ENCODE peak calls at places on chromosomes 1 and 21, in four cellular contexts. H is right lobe of liver, M is heart left ventricle, L is esophagus squamous epithelium. O is an unnamed sample.

GRCh38 chr1:186236921-186237320 is 138.1 kb downstream of the TPR start:
- DNase-seq in H (no peak), M (no peak), L (no peak), O (no peak)

GRCh38 chr1:14909920-14910466 is 243.6 kb upstream of the TMEM51 start:
- DNase-seq in H (no peak), M (no peak), L (no peak), O (no peak)

GRCh38 chr1:56285554-56286402 is 293.6 kb downstream of the PLPP3 start:
- DNase-seq in H (no peak), M (peak; percentile 20), L (no peak), O (no peak)

GRCh38 chr1:225412301-225412700 is 15.5 kb downstream of the LBR start:
- DNase-seq in H (no peak), M (no peak), L (no peak), O (no peak)

GRCh38 chr1:201253906-201254624 is 29.2 kb upstream of the PKP1 start:
- DNase-seq in H (no peak), M (no peak), L (no peak), O (no peak)

GRCh38 chr21:37636152-37636860 is 269.7 kb downstream of the DYRK1A start:
- DNase-seq in H (no peak), M (no peak), L (no peak), O (no peak)

GRCh38 chr1:6172549-6172948 is 7.6 kb downstream of the CHD5 start:
- DNase-seq in H (no peak), M (no peak), L (no peak), O (no peak)

GRCh38 chr1:152458384-152459185 is 44.5 kb upstream of the CRNN start:
- DNase-seq in H (peak; percentile 72), M (peak; percentile 75), L (no peak), O (peak; percentile 72)

GRCh38 chr1:243230914-243231313 is 24.2 kb downstream of the CEP170 start:
- DNase-seq in H (no peak), M (no peak), L (no peak), O (no peak)

GRCh38 chr1:102191723-102192122 is 195.0 kb upstream of the OLFM3 start:
- DNase-seq in H (no peak), M (no peak), L (no peak), O (no peak)

GRCh38 chr1:84096121-84096635 is 47.9 kb upstream of the PRKACB start:
- DNase-seq in H (no peak), M (no peak), L (no peak), O (no peak)

GRCh38 chr1:88549536-88549935 is 134.5 kb upstream of the PKN2 start:
- DNase-seq in H (no peak), M (no peak), L (no peak), O (no peak)

GRCh38 chr1:200411406-200412257 is 1.8 kb upstream of the ZNF281 start:
- DNase-seq in H (peak; percentile 80), M (no peak), L (no peak), O (no peak)

GRCh38 chr1:79692519-79692918 is 686.0 kb upstream of the ADGRL4 start:
- DNase-seq in H (no peak), M (no peak), L (no peak), O (no peak)

GRCh38 chr1:201511396-201511795 is 4.5 kb upstream of the CSRP1 start:
- DNase-seq in H (no peak), M (no peak), L (no peak), O (no peak)

GRCh38 chr1:154468480-154469240 is 33.4 kb upstream of the TDRD10 start:
- DNase-seq in H (no peak), M (no peak), L (no peak), O (no peak)

GRCh38 chr1:2476066-2476999 is at the start of gene PLCH2:
- DNase-seq in H (no peak), M (no peak), L (no peak), O (no peak)

GRCh38 chr1:6141601-6142000 is 38.5 kb downstream of the CHD5 start:
- DNase-seq in H (no peak), M (no peak), L (no peak), O (no peak)

GRCh38 chr1:27659497-27660299 is 12.3 kb downstream of the IFI6 start:
- DNase-seq in H (peak; percentile 92), M (peak; percentile 95), L (peak; percentile 71), O (peak; percentile 92)

GRCh38 chr1:19764848-19765247 is 34.9 kb downstream of the TMCO4 start:
- DNase-seq in H (no peak), M (no peak), L (no peak), O (no peak)

GRCh38 chr1:69139007-69139406 is 428.7 kb upstream of the LRRC7 start:
- DNase-seq in H (no peak), M (no peak), L (no peak), O (no peak)

GRCh38 chr1:91349524-91349923 is 55.1 kb downstream of the HFM1 start:
- DNase-seq in H (no peak), M (no peak), L (no peak), O (no peak)

GRCh38 chr1:77899647-77900320 is 11.4 kb downstream of the NEXN start:
- DNase-seq in H (no peak), M (no peak), L (no peak), O (no peak)

GRCh38 chr1:171869097-171869496 is 27.8 kb downstream of the DNM3 start:
- DNase-seq in H (no peak), M (no peak), L (no peak), O (no peak)

GRCh38 chr21:28636988-28637691 is 355.5 kb downstream of the LTN1 start:
- DNase-seq in H (no peak), M (no peak), L (no peak), O (no peak)

GRCh38 chr1:198106007-198106406 is 50.8 kb upstream of the NEK7 start:
- DNase-seq in H (no peak), M (no peak), L (no peak), O (no peak)
- TF ChIP-seq CTCF in H (no peak), M (no peak), L (no peak), O (no peak)

GRCh38 chr1:8362701-8363101 is 44.8 kb downstream of the SLC45A1 start:
- DNase-seq in H (no peak), M (no peak), L (no peak), O (no peak)
- H3K27ac ChIP-seq in H (no peak overlapping the region), M (peak overlapping the region; percentile 62), L (no peak overlapping the region), O (peak overlapping the region; percentile 63)

DNA sequence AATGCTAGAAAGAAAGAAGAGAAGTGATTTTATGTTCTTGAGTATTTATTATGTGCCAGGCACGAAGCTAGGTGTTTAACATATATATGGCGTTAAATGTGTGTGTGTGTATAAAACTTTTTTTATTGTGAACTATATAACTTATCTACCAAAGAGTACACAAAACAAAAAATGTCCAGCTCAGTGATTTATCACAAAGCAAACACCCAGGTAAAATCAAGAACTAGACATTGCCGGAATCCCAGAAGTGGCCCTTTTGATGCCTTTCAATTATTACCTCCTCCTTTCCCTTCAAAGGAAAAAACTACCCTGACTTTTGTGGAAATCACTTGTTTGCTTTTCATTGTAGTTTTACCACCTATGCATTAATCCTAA is 40.5 kb upstream of the ZNF648 start:
- DNase-seq in H (no peak), M (no peak), L (no peak), O (no peak)
- H3K4me3 ChIP-seq in H (no peak overlapping the region), M (no peak overlapping the region), L (no peak overlapping the region), O (no peak overlapping the region)

GRCh38 chr1:23344111-23344986 is at the start of gene HNRNPR:
- DNase-seq in H (peak; percentile 100), M (peak; percentile 100), L (peak; percentile 96), O (peak; percentile 100)
- TF ChIP-seq CTCF in H (no peak), M (peak; percentile 18), L (peak; percentile 25), O (peak; percentile 9)

DNA sequence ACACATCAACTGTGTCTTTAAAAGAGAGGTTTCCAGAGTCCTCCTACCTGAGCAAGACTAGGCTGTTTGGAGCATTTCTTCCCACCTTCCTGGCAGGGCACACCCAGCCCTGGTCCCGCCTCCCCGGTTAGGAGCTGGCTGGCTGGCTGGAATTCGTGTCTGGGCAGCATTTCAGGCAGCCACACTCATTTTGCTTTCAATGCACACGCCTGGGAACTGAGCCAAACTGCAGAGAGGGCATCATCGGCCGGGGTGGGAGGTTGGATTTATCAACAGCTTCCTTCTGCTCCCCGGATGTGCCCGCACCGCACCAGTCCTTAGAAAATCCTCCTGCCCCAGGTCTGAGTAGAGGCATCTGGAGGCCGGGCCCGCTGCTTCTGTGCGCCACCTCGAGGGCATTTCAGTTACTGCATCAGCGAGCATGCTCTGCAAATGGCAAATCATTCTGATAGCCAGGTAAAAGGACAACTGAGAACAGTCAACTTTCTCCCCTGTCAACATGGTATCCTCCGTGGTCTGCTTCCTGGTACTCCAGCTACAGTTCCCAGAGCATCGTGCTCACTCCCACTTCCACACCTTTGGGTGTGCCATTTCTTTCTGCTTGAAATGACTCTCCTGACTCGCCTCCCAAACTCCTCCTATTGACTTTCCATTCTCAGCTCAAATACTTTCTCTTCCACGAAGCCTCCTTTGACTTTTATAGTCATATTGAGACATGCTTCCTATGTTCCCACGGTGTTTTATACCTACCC is 20.6 kb downstream of the TCEA3 start:
- DNase-seq in H (peak; percentile 89), M (peak; percentile 87), L (no peak), O (peak; percentile 92)
- H3K27ac ChIP-seq in H (no peak overlapping the region), M (no peak overlapping the region), L (peak overlapping the region; percentile 69), O (peak overlapping the region; percentile 75)

DNA sequence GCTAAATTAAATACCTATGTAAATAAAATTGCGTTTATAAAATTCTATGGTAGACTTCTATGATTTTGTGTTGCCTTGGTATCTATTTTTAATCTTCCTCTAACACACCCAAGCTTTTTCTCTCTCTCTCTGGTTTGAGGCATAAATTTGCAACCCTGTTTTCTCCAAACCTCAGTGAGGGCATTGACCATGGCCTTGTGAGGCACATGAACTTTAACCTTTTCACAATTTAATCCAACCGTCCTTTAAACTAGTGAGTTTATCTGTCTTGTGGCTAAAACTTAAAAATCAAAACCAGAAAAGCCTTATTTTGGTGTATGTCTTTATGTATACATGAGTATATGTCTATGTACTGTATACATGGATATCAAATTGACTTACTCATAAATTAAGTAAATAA is 746.6 kb upstream of the B3GALT2 start:
- DNase-seq in H (no peak), M (no peak), L (no peak), O (no peak)
- H3K4me3 ChIP-seq in H (no peak overlapping the region), M (no peak overlapping the region), L (no peak overlapping the region), O (no peak overlapping the region)